ENCODE peak calls at places on chromosomes 7 and 10, in four cellular contexts. I, R, E and D are unnamed samples.

GRCh38 chr7:135855836-135856235 is 107.2 kb upstream of the FAM180A start:
- DNase-seq in E (no peak), R (no peak), I (no peak), D (no peak)

GRCh38 chr10:23344251-23344841 is at the start of gene C10orf67:
- DNase-seq in R (no peak), I (peak), E (no peak), D (no peak)

GRCh38 chr10:124166431-124167125 is 73.2 kb upstream of the CHST15 start:
- DNase-seq in I (no peak), R (no peak), E (no peak), D (no peak)

GRCh38 chr10:114472874-114473248 is 68.6 kb upstream of the AFAP1L2 start:
- DNase-seq in R (no peak), I (no peak), E (no peak), D (no peak)

GRCh38 chr7:70303309-70303708 is 705.0 kb downstream of the AUTS2 start:
- DNase-seq in E (no peak), I (no peak), R (no peak), D (no peak)

GRCh38 chr10:91220954-91221696 is 662 bp downstream of the PCGF5 start:
- DNase-seq in R (no peak), I (no peak), E (no peak), D (no peak)

GRCh38 chr7:128827971-128828711 is 2.1 kb upstream of the FLNC start:
- DNase-seq in R (no peak), E (no peak), I (no peak), D (no peak)

GRCh38 chr10:48439581-48440041 is 133.1 kb downstream of the MAPK8 start:
- DNase-seq in E (peak), R (no peak), I (no peak), D (no peak)

GRCh38 chr10:100637785-100638184 is 102.0 kb downstream of the HIF1AN start:
- DNase-seq in I (peak), E (no peak), R (peak), D (no peak)

GRCh38 chr7:112517487-112517886 is 36.7 kb downstream of the LSMEM1 start:
- DNase-seq in I (no peak), R (no peak), E (no peak), D (no peak)

GRCh38 chr10:44259090-44259874 is 125.6 kb downstream of the CXCL12 start:
- DNase-seq in I (no peak), E (no peak), R (no peak), D (no peak)

GRCh38 chr10:124697837-124698559 is 46.2 kb downstream of the FAM53B start:
- DNase-seq in E (no peak), R (peak), I (no peak), D (peak)

GRCh38 chr10:29740981-29741545 is 106.3 kb upstream of the SVIL start:
- DNase-seq in R (no peak), I (no peak), E (no peak), D (no peak)

GRCh38 chr10:24617771-24618396 is 105.8 kb downstream of the ARHGAP21 start:
- DNase-seq in I (peak), R (peak), E (peak), D (no peak)

GRCh38 chr10:58219875-58220274 is 47.8 kb downstream of the IPMK start:
- DNase-seq in I (no peak), E (no peak), R (no peak), D (no peak)

GRCh38 chr7:107718456-107719193 is 25.3 kb upstream of the CBLL1 start:
- DNase-seq in I (no peak), E (no peak), R (no peak), D (no peak)

GRCh38 chr7:139452948-139453672 is 30.4 kb downstream of the KLRG2 start:
- DNase-seq in E (no peak), R (no peak), I (no peak), D (no peak)

GRCh38 chr7:34807548-34808340 is 149.7 kb downstream of the NPSR1 start:
- DNase-seq in I (no peak), R (no peak), E (no peak), D (no peak)

GRCh38 chr10:79053481-79054202 is 15.1 kb upstream of the ZMIZ1 start:
- DNase-seq in E (peak), I (no peak), R (no peak), D (no peak)

GRCh38 chr10:79050896-79051555 is 17.7 kb upstream of the ZMIZ1 start:
- DNase-seq in R (no peak), E (no peak), I (no peak), D (no peak)

GRCh38 chr10:79051766-79052165 is 17.0 kb upstream of the ZMIZ1 start:
- DNase-seq in E (no peak), I (no peak), R (no peak), D (no peak)

GRCh38 chr10:79053081-79053434 is 15.7 kb upstream of the ZMIZ1 start:
- DNase-seq in E (no peak), I (no peak), R (no peak), D (no peak)

DNA sequence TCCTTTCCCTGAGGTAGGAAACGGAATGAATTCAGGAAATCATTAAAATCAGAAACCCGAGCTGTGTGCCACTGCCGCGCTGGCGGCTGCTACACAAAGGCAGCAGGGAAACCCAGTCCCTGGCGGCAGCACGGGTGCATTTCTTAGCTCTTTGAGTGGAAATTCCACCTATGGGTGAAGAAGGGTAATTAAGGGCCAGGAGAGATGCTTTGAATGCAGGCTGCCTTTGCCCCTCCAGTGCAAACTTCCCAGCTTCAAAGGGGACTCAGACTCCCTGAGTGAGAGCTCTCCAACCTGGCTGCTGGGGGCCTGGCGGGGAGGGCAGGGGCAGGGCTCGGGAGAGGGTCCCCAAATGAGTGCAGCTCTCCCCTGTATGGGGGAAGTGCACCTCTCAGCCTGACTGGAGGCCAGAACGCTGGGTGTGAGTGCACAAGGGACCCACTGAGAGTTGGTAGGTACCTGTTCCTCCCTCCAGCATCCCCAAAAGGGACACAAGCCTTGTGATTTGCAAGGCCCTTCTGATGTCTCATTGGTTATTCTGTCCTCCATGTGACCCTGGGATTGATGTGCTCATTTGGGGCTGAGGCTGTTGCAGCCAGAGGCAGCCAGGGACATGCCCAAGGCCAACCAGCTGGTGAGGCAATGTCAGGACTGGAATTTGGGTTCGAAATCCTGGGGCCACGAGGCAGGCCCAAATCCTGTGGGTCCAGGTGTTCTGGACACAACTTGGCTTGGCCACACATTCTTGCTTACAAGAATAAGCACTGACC is 16.3 kb upstream of the ZMIZ1 start:
- DNase-seq in R (no peak), I (no peak), E (no peak), D (no peak)
- TF ChIP-seq CTCF in R (no peak), I (peak), E (peak), D (peak)

GRCh38 chr7:41047192-41047591 is 655.7 kb downstream of the INHBA start:
- DNase-seq in E (no peak), I (no peak), R (no peak), D (no peak)

GRCh38 chr7:41047789-41048191 is 655.1 kb downstream of the INHBA start:
- DNase-seq in R (no peak), E (no peak), I (no peak), D (no peak)

GRCh38 chr7:41046778-41047177 is 656.1 kb downstream of the INHBA start:
- DNase-seq in E (no peak), R (no peak), I (no peak), D (no peak)

GRCh38 chr7:41046221-41046761 is 656.6 kb downstream of the INHBA start:
- DNase-seq in R (no peak), I (no peak), E (no peak), D (no peak)

DNA sequence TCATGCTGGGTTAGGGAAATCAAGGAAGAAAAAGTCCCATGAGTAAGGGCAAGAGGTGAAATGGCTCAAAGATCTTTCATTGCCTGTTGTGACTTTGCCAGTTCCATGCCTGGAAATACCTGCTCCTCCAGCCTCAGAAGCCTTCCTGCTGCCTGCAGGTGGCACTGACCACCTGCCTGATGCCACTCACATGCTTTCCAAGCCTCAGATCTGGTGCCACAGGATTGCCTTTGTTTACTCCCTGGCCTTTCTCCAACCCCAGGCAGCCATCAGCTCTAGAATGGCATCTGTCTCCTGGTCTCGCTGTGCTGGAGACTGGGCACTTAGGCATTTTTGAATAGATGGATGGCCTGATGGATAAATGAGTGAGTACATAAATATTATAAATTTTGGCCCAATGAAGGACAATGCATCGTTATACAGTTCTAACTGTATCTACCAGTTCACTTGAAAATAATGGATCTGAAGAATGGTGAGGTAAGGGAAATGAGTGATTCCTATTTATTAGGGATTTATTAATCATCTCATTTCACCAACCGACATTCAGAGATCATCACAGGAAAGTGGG is 657.2 kb downstream of the INHBA start:
- DNase-seq in I (no peak), E (no peak), R (no peak), D (no peak)
- TF ChIP-seq CTCF in I (no peak), E (peak), R (peak), D (peak)

GRCh38 chr7:32378991-32379390 is 111.2 kb downstream of the LSM5 start:
- DNase-seq in I (no peak), R (no peak), E (no peak), D (no peak)
- TF ChIP-seq CTCF in I (no peak), R (no peak), E (no peak), D (no peak)

GRCh38 chr7:50481867-50482266 is 31.7 kb upstream of the FIGNL1 start:
- DNase-seq in I (no peak), R (no peak), E (no peak), D (no peak)
- TF ChIP-seq CTCF in I (peak), R (no peak), E (no peak), D (peak)

GRCh38 chr10:131683941-131684340 is 216.9 kb upstream of the PPP2R2D start:
- DNase-seq in E (no peak), I (no peak), R (no peak), D (no peak)
- TF ChIP-seq CTCF in E (no peak), I (no peak), R (no peak), D (no peak)

DNA sequence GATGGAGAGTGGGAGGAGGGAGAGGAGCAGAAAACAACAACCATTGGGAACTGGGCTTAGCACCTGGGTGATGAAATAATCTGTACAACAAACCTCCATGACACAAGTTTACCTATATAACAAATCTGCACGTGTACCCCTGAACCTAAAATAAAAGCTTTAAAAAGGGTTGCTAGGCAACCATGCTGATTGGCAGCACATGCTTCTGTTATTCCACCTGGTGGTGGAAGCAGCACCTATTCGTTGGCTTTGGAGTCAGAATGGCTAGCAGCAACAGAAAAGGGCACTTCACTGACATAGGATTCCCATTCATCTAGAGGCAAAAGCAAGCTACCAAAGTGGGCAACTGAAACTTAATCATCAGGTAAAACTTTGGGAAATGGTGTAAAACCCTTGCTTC is 57.1 kb downstream of the RELN start:
- DNase-seq in E (no peak), R (no peak), I (no peak), D (no peak)
- TF ChIP-seq CTCF in E (no peak), R (no peak), I (no peak), D (no peak)

GRCh38 chr10:75378403-75378802 is 23.2 kb downstream of the ZNF503 start:
- DNase-seq in I (no peak), R (no peak), E (no peak), D (no peak)

GRCh38 chr10:75379817-75380216 is 21.7 kb downstream of the ZNF503 start:
- DNase-seq in R (no peak), E (no peak), I (no peak), D (no peak)

GRCh38 chr10:75377869-75378268 is 23.7 kb downstream of the ZNF503 start:
- DNase-seq in E (no peak), R (no peak), I (no peak), D (no peak)

GRCh38 chr10:75375828-75376227 is 25.7 kb downstream of the ZNF503 start:
- DNase-seq in R (peak), E (no peak), I (no peak), D (no peak)

GRCh38 chr10:75379234-75379724 is 22.3 kb downstream of the ZNF503 start:
- DNase-seq in R (no peak), I (no peak), E (no peak), D (no peak)
- TF ChIP-seq CTCF in R (no peak), I (no peak), E (no peak), D (no peak)

DNA sequence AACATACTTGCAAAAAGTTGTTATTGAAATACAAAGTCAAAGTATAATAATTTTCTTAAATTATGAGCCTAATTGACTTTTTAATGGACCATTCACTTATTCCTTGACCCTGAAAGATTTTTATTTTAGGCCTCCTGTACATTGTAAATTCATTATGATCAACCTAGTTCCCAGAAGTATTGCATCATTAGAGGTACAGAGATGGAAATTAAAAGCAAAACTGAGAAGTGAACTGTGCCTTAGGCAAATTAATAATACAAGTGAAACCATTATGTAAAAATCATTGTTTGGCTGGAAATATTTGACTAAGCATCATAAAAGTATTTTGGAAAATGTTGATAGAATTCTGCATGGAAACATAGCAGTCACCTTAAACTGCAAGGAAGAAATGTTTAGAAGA is 532.9 kb downstream of the PARD3 start:
- DNase-seq in I (no peak), E (no peak), R (no peak), D (peak)
- TF ChIP-seq CTCF in I (no peak), E (no peak), R (no peak), D (no peak)

DNA sequence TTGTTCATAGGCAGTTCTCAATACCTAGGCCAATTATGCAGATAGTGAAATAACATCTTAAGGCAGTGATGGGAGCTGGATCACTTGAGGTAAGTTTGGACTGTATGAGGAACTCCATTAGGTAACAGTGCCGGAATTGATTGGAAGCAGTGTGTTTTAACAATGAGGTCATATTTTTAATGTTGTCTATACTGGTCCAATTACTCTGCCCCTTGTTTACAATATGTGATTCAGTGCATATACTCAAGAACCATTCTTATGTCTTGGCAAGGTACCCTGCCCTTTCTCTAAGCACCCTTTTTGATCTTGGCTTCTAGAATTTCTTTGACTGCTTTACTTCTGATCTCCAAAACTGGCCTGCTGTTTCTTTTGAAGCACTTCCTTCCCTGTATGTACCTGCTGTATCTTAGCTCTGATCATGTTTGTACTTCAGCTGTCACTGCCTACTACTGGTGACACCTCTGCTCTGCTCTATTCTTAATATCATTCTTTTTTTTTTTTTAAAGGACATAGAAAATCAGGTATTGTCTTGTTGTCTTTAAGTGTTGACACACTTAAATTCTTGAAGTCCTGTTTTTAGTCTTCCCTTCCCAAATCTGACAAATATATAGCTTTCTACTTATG is 46.2 kb upstream of the RPA3 start:
- DNase-seq in E (no peak), I (no peak), R (no peak), D (no peak)
- TF ChIP-seq CTCF in E (no peak), I (no peak), R (no peak), D (peak)